ENCODE peak calls at places on chromosomes 16 and 17, in seven cellular contexts. Q is foreskin fibroblast; M is COR-L47; W is cardiac muscle cell; C is hippocampal formation; P is activated CD4-positive, alpha-beta T cell treated with anti-CD3 and anti-CD28 coated beads, Interleukin-2, amount 50 U/mL, for 1 hour; V is activated T-cell treated with anti-CD3 and anti-CD28 coated beads for 1 hour. X is an unnamed sample.

GRCh38 chr16:85028638-85029412 is 1.2 kb downstream of the KIAA0513 start:
- DNase-seq in Q (peak; percentile 16), M (no peak), W (no peak), C (no peak), P (peak; percentile 71), V (peak; percentile 59), X (no peak)

GRCh38 chr16:89723279-89724250 is 2.2 kb downstream of the ZNF276 start:
- DNase-seq in Q (no peak), M (no peak), W (no peak), C (peak; percentile 98), P (peak; percentile 78), V (peak; percentile 66), X (peak; percentile 67)

GRCh38 chr17:79836952-79837887 is 2.0 kb downstream of the CBX4 start:
- DNase-seq in Q (peak; percentile 58), M (peak; percentile 64), W (peak; percentile 78), C (no peak), P (no peak), V (no peak), X (peak; percentile 49)

GRCh38 chr17:79509008-79509407 is 101.8 kb downstream of the RBFOX3 start:
- DNase-seq in Q (no peak), M (no peak), W (no peak), C (no peak), P (no peak), V (no peak), X (no peak)

GRCh38 chr16:29820730-29821662 is 734 bp downstream of the MVP start:
- DNase-seq in Q (no peak), M (no peak), W (no peak), C (no peak), P (peak; percentile 43), V (no peak), X (peak; percentile 52)

GRCh38 chr16:49739381-49739780 is 116.5 kb downstream of the ZNF423 start:
- DNase-seq in Q (no peak), M (no peak), W (peak; percentile 24), C (no peak), P (no peak), V (no peak), X (no peak)

GRCh38 chr17:47800686-47801085 is 20.9 kb downstream of the OSBPL7 start:
- DNase-seq in Q (no peak), M (no peak), W (no peak), C (no peak), P (no peak), V (no peak), X (no peak)

GRCh38 chr17:13931752-13932477 is 137.4 kb upstream of the COX10 start:
- DNase-seq in Q (peak; percentile 65), M (no peak), W (no peak), C (no peak), P (no peak), V (no peak), X (no peak)

GRCh38 chr17:2852211-2852610 is 56.0 kb downstream of the RAP1GAP2 start:
- DNase-seq in Q (no peak), M (no peak), W (no peak), C (no peak), P (no peak), V (no peak), X (no peak)

GRCh38 chr17:76550712-76551615 is 11.1 kb downstream of the PRCD start:
- DNase-seq in Q (no peak), M (no peak), W (no peak), C (no peak), P (no peak), V (no peak), X (no peak)

GRCh38 chr16:57504491-57504890 is 18.2 kb upstream of the DOK4 start:
- DNase-seq in Q (no peak), M (no peak), W (no peak), C (no peak), P (no peak), V (no peak), X (no peak)

GRCh38 chr17:6191405-6192095 is 121.4 kb downstream of the WSCD1 start:
- DNase-seq in Q (no peak), M (no peak), W (no peak), C (no peak), P (no peak), V (no peak), X (no peak)

GRCh38 chr17:38554430-38555350 is 51.1 kb downstream of the SRCIN1 start:
- DNase-seq in Q (no peak), M (peak; percentile 83), W (no peak), C (no peak), P (no peak), V (no peak), X (no peak)

GRCh38 chr16:11263737-11264136 is 5.4 kb downstream of the TNP2 start:
- DNase-seq in Q (no peak), M (no peak), W (no peak), C (no peak), P (peak; percentile 16), V (no peak), X (peak; percentile 39)

GRCh38 chr17:9632741-9633140 is 12.6 kb upstream of the USP43 start:
- DNase-seq in Q (no peak), M (no peak), W (no peak), C (no peak), P (no peak), V (no peak), X (no peak)

GRCh38 chr17:80261159-80261894 is 675 bp downstream of the RNF213 start:
- DNase-seq in Q (peak; percentile 34), M (peak; percentile 60), W (peak; percentile 51), C (no peak), P (peak; percentile 67), V (peak; percentile 58), X (no peak)

GRCh38 chr17:34413443-34414076 is 50.5 kb upstream of the CCL1 start:
- DNase-seq in Q (no peak), M (no peak), W (no peak), C (no peak), P (no peak), V (no peak), X (no peak)

GRCh38 chr17:83183951-83184506 is 104.6 kb downstream of the METRNL start:
- DNase-seq in Q (no peak), M (no peak), W (no peak), C (no peak), P (no peak), V (no peak), X (no peak)

GRCh38 chr16:89365044-89365467 is 125.3 kb downstream of the ANKRD11 start:
- DNase-seq in Q (peak; percentile 62), M (no peak), W (no peak), C (no peak), P (no peak), V (no peak), X (no peak)

GRCh38 chr17:28902819-28903545 is at the start of gene DHRS13:
- DNase-seq in Q (peak; percentile 91), M (peak; percentile 97), W (peak; percentile 95), C (peak; percentile 66), P (peak; percentile 94), V (peak; percentile 95), X (peak; percentile 87)

GRCh38 chr17:78888911-78889496 is 14.0 kb downstream of the CEP295NL start:
- DNase-seq in Q (no peak), M (peak; percentile 88), W (no peak), C (no peak), P (no peak), V (no peak), X (no peak)

GRCh38 chr17:41539979-41540701 is 12.0 kb upstream of the KRT19 start:
- DNase-seq in Q (no peak), M (peak; percentile 27), W (no peak), C (no peak), P (no peak), V (no peak), X (no peak)

GRCh38 chr16:85027968-85028637 is 508 bp downstream of the KIAA0513 start:
- DNase-seq in Q (no peak), M (no peak), W (no peak), C (no peak), P (peak; percentile 11), V (no peak), X (no peak)

GRCh38 chr16:2475413-2476344 is 752 bp downstream of the TBC1D24 start:
- DNase-seq in Q (no peak), M (peak; percentile 44), W (peak; percentile 34), C (no peak), P (peak; percentile 47), V (no peak), X (no peak)

GRCh38 chr17:69060835-69061234 is at the start of gene ABCA9:
- DNase-seq in Q (peak; percentile 41), M (peak; percentile 21), W (no peak), C (peak; percentile 8), P (no peak), V (no peak), X (no peak)